ENCODE peak calls at places on chromosomes 12 and 14, in seven cellular contexts. G, U, K, Y, T, B and X are unnamed samples.
A peak's percentile ranks its signal among the peaks of the same experiment; 100 is the strongest.

GRCh38 chr12:76018111-76018510 is 13.5 kb downstream of the PHLDA1 start:
- DNase-seq in G (no peak), U (no peak), K (no peak), Y (peak; percentile 51), T (no peak), B (no peak), X (no peak)

GRCh38 chr14:55245657-55246268 is 25.5 kb upstream of the FBXO34 start:
- DNase-seq in G (peak; percentile 21), U (peak; percentile 16), K (no peak), Y (no peak), T (no peak), B (no peak), X (no peak)

GRCh38 chr12:15982071-15982470 is 70.9 kb downstream of the DERA start:
- DNase-seq in G (no peak), U (no peak), K (no peak), Y (no peak), T (no peak), B (no peak), X (no peak)

GRCh38 chr14:72714094-72714493 is 179.8 kb downstream of the DPF3 start:
- DNase-seq in G (no peak), U (peak; percentile 31), K (no peak), Y (no peak), T (no peak), B (no peak), X (no peak)

GRCh38 chr12:1843641-1844005 is 23.3 kb downstream of the LRTM2 start:
- DNase-seq in G (no peak), U (no peak), K (no peak), Y (no peak), T (no peak), B (no peak), X (no peak)

GRCh38 chr12:71727958-71728357 is 26.7 kb upstream of the RAB21 start:
- DNase-seq in G (no peak), U (no peak), K (no peak), Y (no peak), T (no peak), B (no peak), X (no peak)

GRCh38 chr12:121849660-121850059 is 9.0 kb downstream of the HPD start:
- DNase-seq in G (no peak), U (no peak), K (no peak), Y (no peak), T (no peak), B (no peak), X (no peak)

GRCh38 chr12:64480148-64480547 is 28.2 kb downstream of the TBK1 start:
- DNase-seq in G (no peak), U (no peak), K (no peak), Y (no peak), T (no peak), B (no peak), X (no peak)

GRCh38 chr12:109697877-109698468 is 15.7 kb upstream of the FAM222A start:
- DNase-seq in G (no peak), U (no peak), K (no peak), Y (no peak), T (no peak), B (no peak), X (no peak)

GRCh38 chr14:26200675-26201074 is 397.2 kb downstream of the NOVA1 start:
- DNase-seq in G (no peak), U (no peak), K (no peak), Y (no peak), T (no peak), B (no peak), X (no peak)

GRCh38 chr12:4281173-4281654 is 7.7 kb downstream of the CCND2 start:
- DNase-seq in G (no peak), U (no peak), K (no peak), Y (no peak), T (no peak), B (peak; percentile 38), X (no peak)

GRCh38 chr14:35779368-35779767 is 29.7 kb downstream of the RALGAPA1 start:
- DNase-seq in G (no peak), U (no peak), K (no peak), Y (no peak), T (no peak), B (no peak), X (no peak)

GRCh38 chr12:7934560-7935463 is 1.2 kb downstream of the SLC2A3 start:
- DNase-seq in G (no peak), U (no peak), K (no peak), Y (peak; percentile 33), T (no peak), B (no peak), X (no peak)

GRCh38 chr14:100375963-100376735 is 53.0 kb downstream of the SLC25A47 start:
- DNase-seq in G (peak; percentile 83), U (peak; percentile 78), K (peak; percentile 82), Y (peak; percentile 98), T (no peak), B (peak; percentile 97), X (peak; percentile 83)

GRCh38 chr12:90905691-90906370 is 49.1 kb downstream of the CCER1 start:
- DNase-seq in G (no peak), U (no peak), K (no peak), Y (no peak), T (no peak), B (no peak), X (no peak)

GRCh38 chr12:68423175-68423574 is 91.0 kb upstream of the MDM1 start:
- DNase-seq in G (no peak), U (no peak), K (no peak), Y (no peak), T (no peak), B (no peak), X (no peak)

GRCh38 chr12:111359914-111360276 is 9.0 kb downstream of the PHETA1 start:
- DNase-seq in G (no peak), U (no peak), K (no peak), Y (no peak), T (no peak), B (no peak), X (no peak)

GRCh38 chr12:66235626-66236281 is 46.7 kb downstream of the IRAK3 start:
- DNase-seq in G (no peak), U (no peak), K (no peak), Y (no peak), T (no peak), B (no peak), X (no peak)

GRCh38 chr12:118061011-118061875 is at the start of gene WSB2:
- DNase-seq in G (no peak), U (peak; percentile 40), K (peak; percentile 50), Y (peak; percentile 89), T (no peak), B (peak; percentile 85), X (peak; percentile 65)

GRCh38 chr14:77641534-77642341 is 25.3 kb upstream of the SPTLC2 start:
- DNase-seq in G (no peak), U (no peak), K (peak; percentile 19), Y (peak; percentile 91), T (no peak), B (peak; percentile 80), X (no peak)

GRCh38 chr12:18859400-18859799 is 121.5 kb downstream of the CAPZA3 start:
- DNase-seq in G (no peak), U (no peak), K (no peak), Y (no peak), T (no peak), B (no peak), X (no peak)

GRCh38 chr14:89753828-89754439 is 200.6 kb downstream of the EFCAB11 start:
- DNase-seq in G (no peak), U (no peak), K (no peak), Y (no peak), T (no peak), B (no peak), X (no peak)

GRCh38 chr14:99541677-99542470 is 60.7 kb downstream of the CCNK start:
- DNase-seq in G (no peak), U (no peak), K (no peak), Y (no peak), T (no peak), B (no peak), X (no peak)

GRCh38 chr14:34012978-34013713 is 62.3 kb upstream of the EGLN3 start:
- DNase-seq in G (no peak), U (no peak), K (no peak), Y (no peak), T (no peak), B (no peak), X (no peak)

GRCh38 chr12:106080111-106080732 is 58.5 kb downstream of the NUAK1 start:
- DNase-seq in G (no peak), U (no peak), K (no peak), Y (no peak), T (no peak), B (no peak), X (no peak)

GRCh38 chr12:75587340-75588106 is 76.1 kb upstream of the KRR1 start:
- DNase-seq in G (no peak), U (no peak), K (no peak), Y (no peak), T (no peak), B (no peak), X (no peak)

GRCh38 chr12:100706029-100706428 is 88.5 kb upstream of the ANO4 start:
- DNase-seq in G (peak; percentile 21), U (no peak), K (no peak), Y (no peak), T (no peak), B (no peak), X (no peak)

GRCh38 chr12:50825372-50825838 is 17.3 kb upstream of the TMPRSS12 start:
- DNase-seq in G (peak; percentile 43), U (no peak), K (no peak), Y (no peak), T (no peak), B (no peak), X (no peak)

GRCh38 chr12:131908082-131908715 is 13.8 kb downstream of the ULK1 start:
- DNase-seq in G (no peak), U (no peak), K (no peak), Y (peak; percentile 27), T (no peak), B (no peak), X (no peak)